ENCODE peak calls at places on chromosomes 1 and 21, in nine cellular contexts. D is neural progenitor cell, U is GM23338, I is MM.1S, G is HCT116, H is keratinocyte, J is fibroblast of lung, Y is astrocyte, O is endothelial cell of umbilical vein. R is an unnamed sample.

GRCh38 chr1:43452789-43453441 is 816 bp downstream of the HYI start:
- DNase-seq in D (peak; percentile 51), U (peak; percentile 74), I (no peak), G (no peak), H (no peak), J (peak; percentile 56), Y (peak; percentile 53), O (peak; percentile 55), R (peak; percentile 64)

GRCh38 chr21:42430570-42430969 is 26.9 kb downstream of the UBASH3A start:
- DNase-seq in D (no peak), U (no peak), I (no peak), G (no peak), H (no peak), J (no peak), Y (no peak), O (no peak), R (no peak)

GRCh38 chr1:67135354-67135753 is 584 bp upstream of the C1orf141 start:
- DNase-seq in D (no peak), U (no peak), I (no peak), G (no peak), H (no peak), J (peak; percentile 94), Y (peak; percentile 84), O (no peak), R (peak; percentile 93)

GRCh38 chr1:32666866-32667566 is 16.0 kb downstream of the RBBP4 start:
- DNase-seq in D (no peak), U (no peak), I (no peak), G (no peak), H (no peak), J (no peak), Y (peak; percentile 7), O (no peak), R (no peak)

GRCh38 chr1:53294557-53294956 is 33.3 kb downstream of the LRP8 start:
- DNase-seq in D (no peak), U (no peak), I (peak; percentile 16), G (no peak), H (no peak), J (no peak), Y (peak; percentile 74), O (no peak), R (peak; percentile 88)

GRCh38 chr21:14554948-14555347 is 8.8 kb upstream of the SAMSN1 start:
- DNase-seq in D (no peak), U (peak; percentile 4), I (no peak), G (no peak), H (no peak), J (no peak), Y (no peak), O (no peak), R (peak; percentile 6)

GRCh38 chr1:119097380-119097779 is 43.1 kb downstream of the WARS2 start:
- DNase-seq in D (no peak), U (no peak), I (no peak), G (no peak), H (no peak), J (peak; percentile 55), Y (peak; percentile 67), O (no peak), R (peak; percentile 51)

GRCh38 chr1:110617116-110617515 is 11.0 kb upstream of the KCNA2 start:
- DNase-seq in D (no peak), U (no peak), I (no peak), G (no peak), H (no peak), J (no peak), Y (no peak), O (no peak), R (no peak)

GRCh38 chr1:15122331-15122730 is 31.2 kb upstream of the TMEM51 start:
- DNase-seq in D (peak; percentile 25), U (no peak), I (no peak), G (no peak), H (no peak), J (no peak), Y (no peak), O (no peak), R (no peak)

GRCh38 chr1:186492531-186493291 is 31.8 kb upstream of the PDC start:
- DNase-seq in D (no peak), U (no peak), I (no peak), G (no peak), H (no peak), J (no peak), Y (peak; percentile 52), O (peak; percentile 59), R (no peak)

GRCh38 chr1:226975909-226976670 is 36.0 kb downstream of the COQ8A start:
- DNase-seq in D (peak; percentile 31), U (no peak), I (no peak), G (no peak), H (no peak), J (no peak), Y (no peak), O (no peak), R (no peak)

GRCh38 chr1:108877858-108878257 is 1.1 kb downstream of the GPSM2 start:
- DNase-seq in D (peak; percentile 11), U (no peak), I (no peak), G (no peak), H (no peak), J (peak; percentile 50), Y (no peak), O (no peak), R (peak; percentile 53)

GRCh38 chr1:84997667-84998600 is 1.0 kb upstream of the MCOLN2 start:
- DNase-seq in D (peak; percentile 64), U (peak; percentile 61), I (no peak), G (no peak), H (no peak), J (peak; percentile 15), Y (peak; percentile 14), O (no peak), R (peak; percentile 60)

GRCh38 chr1:84996846-84997666 is at the start of gene MCOLN2:
- DNase-seq in D (peak; percentile 86), U (peak; percentile 79), I (peak; percentile 8), G (no peak), H (no peak), J (peak; percentile 12), Y (no peak), O (no peak), R (peak; percentile 65)

GRCh38 chr1:84995484-84996334 is 1.2 kb downstream of the MCOLN2 start:
- DNase-seq in D (no peak), U (no peak), I (peak; percentile 37), G (no peak), H (no peak), J (no peak), Y (no peak), O (no peak), R (no peak)

GRCh38 chr1:85001742-85002141 is 4.8 kb upstream of the MCOLN2 start:
- DNase-seq in D (no peak), U (no peak), I (no peak), G (no peak), H (no peak), J (no peak), Y (no peak), O (no peak), R (no peak)

GRCh38 chr1:84998642-84999280 is 1.8 kb upstream of the MCOLN2 start:
- DNase-seq in D (peak; percentile 37), U (peak; percentile 43), I (no peak), G (no peak), H (no peak), J (peak; percentile 14), Y (no peak), O (no peak), R (peak; percentile 18)
- TF ChIP-seq EZH2 in D (no peak), U (no peak), I (no peak), G (no peak), H (no peak), J (no peak), Y (no peak), O (no peak), R (peak; percentile 29)

GRCh38 chr1:63323866-63324778 is 1.8 kb downstream of the FOXD3 start:
- DNase-seq in D (peak; percentile 81), U (peak; percentile 65), I (no peak), G (no peak), H (no peak), J (no peak), Y (no peak), O (no peak), R (no peak)
- TF ChIP-seq EZH2 in D (peak; percentile 98), U (no peak), I (no peak), G (no peak), H (peak; percentile 95), J (peak; percentile 98), Y (peak; percentile 62), O (peak; percentile 74), R (peak; percentile 100)

GRCh38 chr21:27454234-27454633 is 487.3 kb upstream of the ADAMTS5 start:
- DNase-seq in D (no peak), U (no peak), I (no peak), G (no peak), H (no peak), J (no peak), Y (no peak), O (peak; percentile 37), R (no peak)
- TF ChIP-seq EZH2 in D (no peak), U (no peak), I (no peak), G (no peak), H (no peak), J (no peak), Y (no peak), O (no peak), R (no peak)

GRCh38 chr1:16158025-16158424 is 2.2 kb upstream of the EPHA2 start:
- DNase-seq in D (no peak), U (no peak), I (no peak), G (no peak), H (no peak), J (no peak), Y (no peak), O (no peak), R (no peak)

GRCh38 chr1:16156848-16157495 is 1.1 kb upstream of the EPHA2 start:
- DNase-seq in D (no peak), U (no peak), I (no peak), G (no peak), H (no peak), J (no peak), Y (peak; percentile 70), O (peak; percentile 47), R (peak; percentile 63)

GRCh38 chr1:16153110-16153998 is 2.5 kb downstream of the EPHA2 start:
- DNase-seq in D (peak; percentile 75), U (no peak), I (no peak), G (no peak), H (no peak), J (no peak), Y (no peak), O (peak; percentile 42), R (no peak)

GRCh38 chr1:16153999-16154673 is 1.7 kb downstream of the EPHA2 start:
- DNase-seq in D (peak; percentile 70), U (no peak), I (no peak), G (no peak), H (no peak), J (no peak), Y (no peak), O (no peak), R (no peak)

DNA sequence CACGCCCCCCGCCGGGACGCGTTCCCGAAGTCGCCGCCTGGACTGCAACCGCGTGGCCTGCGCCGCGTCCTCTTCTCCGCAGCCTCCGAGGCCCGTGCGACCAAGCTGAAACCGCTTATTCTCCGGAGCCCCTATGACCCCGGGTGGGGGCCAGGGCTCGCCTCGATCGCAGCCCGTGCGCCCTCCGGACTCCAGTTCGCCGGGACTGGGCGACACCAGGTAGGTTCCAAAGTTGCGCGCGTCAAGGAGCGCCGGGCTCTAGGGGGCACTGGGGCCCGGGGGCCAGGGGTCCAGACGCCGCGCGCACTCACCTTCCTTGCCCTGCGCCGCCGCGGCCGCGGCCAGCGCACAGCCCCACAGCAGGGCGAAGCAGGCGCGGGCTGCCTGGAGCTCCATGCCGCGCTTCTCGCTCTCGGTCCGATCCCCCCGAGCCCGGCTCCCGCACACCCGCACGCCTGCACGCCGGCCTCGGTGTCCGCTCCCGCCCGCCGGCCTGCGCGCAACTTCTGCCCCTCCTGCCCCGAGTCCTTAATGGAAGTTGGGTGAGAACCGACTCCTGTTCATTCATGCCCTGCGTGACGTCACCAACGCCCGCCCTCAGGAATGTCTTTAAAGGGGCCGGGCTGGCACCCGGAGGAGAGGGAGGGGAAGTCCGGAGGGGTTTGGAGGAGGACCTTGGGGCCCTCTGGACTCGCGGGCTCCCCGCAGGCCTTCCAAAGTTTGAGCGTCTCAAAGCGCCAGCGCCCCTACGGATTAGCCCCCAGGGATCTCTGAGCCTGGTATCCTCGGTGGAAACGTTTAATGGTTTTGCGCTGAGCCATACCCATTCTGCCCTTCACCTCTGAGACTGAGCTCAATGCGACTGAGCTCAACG is at the start of gene EPHA2:
- DNase-seq in D (peak; percentile 98), U (peak; percentile 98), I (no peak), G (peak; percentile 87), H (no peak), J (peak; percentile 83), Y (peak; percentile 86), O (peak; percentile 90), R (peak; percentile 88)
- TF ChIP-seq EZH2 in D (no peak), U (no peak), I (no peak), G (no peak), H (no peak), J (no peak), Y (no peak), O (no peak), R (no peak)

R was measured in GM23248.